ENCODE peak calls at places on chromosomes 16 and 17, in eight cellular contexts. T is GM23338, F is heart right ventricle, U is adrenal gland, E is IMR-90, J is fibroblast of lung, K is keratinocyte, X is heart left ventricle. W is an unnamed sample. For H3K27me3, the result is how much of the 10 kb centered on the place peaks cover.

GRCh38 chr17:63785556-63785955 is 11.6 kb downstream of the DDX42 start:
- DNase-seq in T (no peak), F (no peak), U (no peak), E (peak), J (peak), K (no peak), X (no peak), W (no peak)

GRCh38 chr16:88649924-88650748 is 717 bp downstream of the CYBA start:
- DNase-seq in T (peak), F (peak), U (no peak), E (peak), J (no peak), K (no peak), X (no peak), W (peak)

GRCh38 chr16:25493136-25493811 is 198.5 kb upstream of the HS3ST4 start:
- DNase-seq in T (no peak), F (no peak), U (peak), E (no peak), J (peak), K (no peak), X (no peak), W (no peak)

GRCh38 chr16:29784157-29784556 is 6.1 kb downstream of the ZG16 start:
- DNase-seq in T (no peak), F (no peak), U (no peak), E (no peak), J (no peak), K (no peak), X (no peak), W (no peak)

GRCh38 chr16:54403580-54403979 is 117.0 kb upstream of the IRX3 start:
- DNase-seq in T (no peak), F (no peak), U (no peak), E (no peak), J (no peak), K (no peak), X (no peak), W (no peak)

GRCh38 chr16:23317266-23317661 is 15.2 kb downstream of the SCNN1B start:
- DNase-seq in T (no peak), F (no peak), U (no peak), E (no peak), J (no peak), K (no peak), X (no peak), W (no peak)

GRCh38 chr16:81987706-81988105 is 23.6 kb downstream of the SDR42E1 start:
- DNase-seq in T (no peak), F (no peak), U (no peak), E (no peak), J (no peak), K (no peak), X (no peak), W (no peak)

GRCh38 chr17:1727876-1728630 is 3.5 kb downstream of the WDR81 start:
- DNase-seq in T (no peak), F (no peak), U (no peak), E (no peak), J (no peak), K (no peak), X (no peak), W (no peak)

GRCh38 chr16:1961651-1962067 is 2.3 kb downstream of the NDUFB10 start:
- DNase-seq in T (no peak), F (no peak), U (no peak), E (no peak), J (no peak), K (no peak), X (no peak), W (peak)

GRCh38 chr16:75116081-75116910 is at the start of gene LDHD:
- DNase-seq in T (peak), F (peak), U (peak), E (no peak), J (peak), K (no peak), X (peak), W (no peak)

GRCh38 chr17:2364132-2365116 is 27.1 kb downstream of the SGSM2 start:
- DNase-seq in T (no peak), F (peak), U (no peak), E (no peak), J (no peak), K (no peak), X (peak), W (no peak)

GRCh38 chr16:24409045-24409444 is 130.3 kb upstream of the RBBP6 start:
- DNase-seq in T (peak), F (no peak), U (no peak), E (no peak), J (no peak), K (no peak), X (no peak), W (no peak)
- TF ChIP-seq CTCF in T (peak), F (no peak), U (no peak), E (no peak), J (no peak), K (no peak), X (no peak), W (peak)

DNA sequence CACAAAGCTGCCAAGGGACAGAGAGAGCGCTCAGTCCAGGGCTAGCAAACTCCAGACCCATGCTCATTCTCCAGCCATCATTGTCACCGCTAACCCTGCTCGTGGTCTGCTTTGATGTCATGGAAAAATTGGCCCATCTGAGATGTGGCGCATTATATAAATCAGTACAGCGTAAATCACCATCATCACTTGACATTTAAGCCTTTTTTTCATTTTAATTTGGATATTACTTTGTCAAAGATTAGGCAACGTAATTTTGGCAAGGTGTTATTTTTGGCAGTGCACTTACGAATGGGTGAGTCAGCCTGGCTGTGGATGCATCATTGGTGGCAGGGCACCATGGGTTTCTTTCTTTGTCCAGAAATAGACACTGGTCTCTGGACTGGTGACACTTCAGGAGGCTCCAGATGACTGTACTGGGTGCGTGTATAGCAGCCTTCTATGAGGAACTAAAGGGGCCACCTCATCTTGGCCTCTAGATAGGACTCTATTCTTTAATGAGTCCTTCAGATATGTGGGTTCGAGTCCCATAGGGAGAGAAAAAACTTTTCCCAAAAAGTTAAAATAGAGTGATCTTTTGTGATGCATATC is 166.3 kb downstream of the MSI2 start:
- DNase-seq in T (no peak), F (no peak), U (peak), E (peak), J (peak), K (no peak), X (peak), W (peak)
- H3K27me3 ChIP-seq in T (under half), F (under half), U (under half), E (under half), J (under half), K (under half), X (under half), W (under half)

GRCh38 chr16:64138621-64139020 is 983.2 kb downstream of the CDH11 start:
- DNase-seq in T (no peak), F (no peak), U (no peak), E (no peak), J (no peak), K (no peak), X (no peak), W (no peak)
- TF ChIP-seq CTCF in T (no peak), F (no peak), U (no peak), E (no peak), J (no peak), K (no peak), X (no peak), W (no peak)

DNA sequence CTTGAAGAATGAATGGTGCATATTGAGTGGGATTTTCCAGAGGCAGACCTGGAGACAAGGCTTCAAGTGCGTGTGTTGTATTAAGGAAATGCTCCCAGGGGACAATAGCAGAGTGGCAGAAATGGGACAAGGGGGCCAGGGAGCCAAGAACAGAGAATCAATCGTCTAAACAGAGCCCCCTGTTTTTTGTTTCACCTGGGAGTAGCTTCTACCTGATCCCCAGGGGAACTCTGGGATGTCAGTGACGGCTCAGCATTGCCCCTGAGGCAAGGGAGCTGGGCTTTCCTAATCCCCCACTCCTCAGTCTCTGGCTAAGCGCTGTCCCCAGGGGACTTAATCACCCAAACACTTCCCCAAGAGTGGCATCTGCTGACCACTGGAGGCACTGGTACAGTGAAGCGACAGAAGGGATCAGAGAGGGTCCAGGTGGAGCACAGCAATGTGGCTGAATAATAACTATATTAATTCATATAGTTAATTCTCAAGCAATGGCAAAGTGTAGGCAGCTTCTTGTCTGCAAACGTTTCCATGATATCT is 35.7 kb upstream of the C16orf78 start:
- DNase-seq in T (no peak), F (no peak), U (no peak), E (no peak), J (no peak), K (no peak), X (no peak), W (no peak)
- H3K27me3 ChIP-seq in T (under half), F (half or more), U (under half), E (under half), J (under half), K (under half), X (under half), W (under half)

GRCh38 chr16:7921360-7921759 is 588.7 kb downstream of the RBFOX1 start:
- DNase-seq in T (peak), F (no peak), U (no peak), E (no peak), J (no peak), K (no peak), X (no peak), W (no peak)
- TF ChIP-seq CTCF in T (peak), F (no peak), U (no peak), E (no peak), J (no peak), K (no peak), X (no peak), W (no peak)

GRCh38 chr17:79752175-79752574 is 21.4 kb downstream of the ENPP7 start:
- DNase-seq in T (no peak), F (no peak), U (no peak), E (no peak), J (no peak), K (no peak), X (no peak), W (no peak)
- H3K27me3 ChIP-seq in T (under half), F (half or more), U (under half), E (under half), J (under half), K (under half), X (half or more), W (under half)

W was measured in GM06990.